ENCODE peak calls at places on chromosomes 13 and 19, in ten cellular contexts. R is kidney glomerular epithelial cell; S is activated CD8-positive, alpha-beta T cell treated with anti-CD3 and anti-CD28 coated beads for 36 hours; H is M059J; A is erythroblast; Y is activated CD8-positive, alpha-beta memory T cell treated with anti-CD3 and anti-CD28 coated beads for 48 hours; P is cardiac fibroblast; K is AG10803; U is stimulated activated CD8-positive, alpha-beta memory T cell treated with anti-CD3 and anti-CD28 coated beads, Interleukin-15, amount 100 ng/mL, for 24 hours; D is ELR. T is an unnamed sample.
A peak's percentile ranks its signal among the peaks of the same experiment; 100 is the strongest.

GRCh38 chr13:70237131-70237530 is 128.9 kb upstream of the KLHL1 start:
- DNase-seq in S (no peak), Y (no peak), U (no peak), D (peak; percentile 8), R (peak; percentile 15), H (no peak), P (no peak), A (no peak), K (no peak), T (no peak)

GRCh38 chr13:102903659-102904407 is 58.0 kb downstream of the ERCC5 start:
- DNase-seq in S (no peak), H (peak; percentile 10), R (peak; percentile 4), U (no peak), A (peak; percentile 16), D (peak; percentile 42), K (peak; percentile 12), Y (no peak), P (peak; percentile 28), T (no peak)

GRCh38 chr13:67588607-67589006 is 358.5 kb upstream of the PCDH9 start:
- DNase-seq in D (no peak), Y (no peak), K (no peak), H (no peak), A (no peak), U (no peak), R (no peak), P (no peak), S (no peak), T (no peak)

GRCh38 chr19:7778081-7778480 is 15.0 kb downstream of the CLEC4M start:
- DNase-seq in R (no peak), D (no peak), A (no peak), U (no peak), K (no peak), P (no peak), S (no peak), Y (no peak), H (no peak), T (no peak)

GRCh38 chr13:70668293-70668692 is 560.0 kb upstream of the KLHL1 start:
- DNase-seq in S (no peak), A (no peak), K (no peak), Y (no peak), R (no peak), H (no peak), D (peak; percentile 9), P (no peak), U (no peak), T (no peak)

GRCh38 chr13:98972627-98973026 is 5.2 kb downstream of the DOCK9 start:
- DNase-seq in Y (no peak), K (peak; percentile 60), H (peak; percentile 94), P (peak; percentile 54), A (no peak), S (no peak), R (peak; percentile 26), D (peak; percentile 96), U (no peak), T (no peak)

GRCh38 chr13:73195091-73195490 is 136.3 kb downstream of the KLF5 start:
- DNase-seq in S (no peak), R (no peak), K (no peak), P (no peak), H (no peak), D (no peak), A (no peak), Y (no peak), U (no peak), T (no peak)

GRCh38 chr19:16319466-16319865 is 5.2 kb upstream of the KLF2 start:
- DNase-seq in R (no peak), U (no peak), Y (no peak), H (no peak), A (no peak), K (peak; percentile 23), D (no peak), P (peak; percentile 65), S (peak; percentile 37), T (no peak)

GRCh38 chr19:9842834-9843625 is 7.9 kb downstream of the PIN1 start:
- DNase-seq in R (no peak), K (no peak), S (no peak), Y (no peak), P (no peak), U (no peak), D (no peak), A (no peak), H (no peak), T (no peak)

GRCh38 chr19:40959338-40959737 is 31.7 kb upstream of the CYP2B6 start:
- DNase-seq in H (no peak), U (no peak), R (no peak), A (no peak), D (no peak), S (no peak), P (no peak), Y (no peak), K (no peak), T (no peak)

GRCh38 chr13:63605403-63605802 is 2189.8 kb upstream of the PCDH20 start:
- DNase-seq in S (no peak), Y (no peak), H (no peak), P (no peak), A (no peak), U (no peak), R (no peak), K (no peak), D (no peak), T (no peak)

GRCh38 chr13:40697711-40698110 is 31.3 kb upstream of the FOXO1 start:
- DNase-seq in S (no peak), D (no peak), P (no peak), Y (no peak), U (no peak), K (no peak), A (no peak), R (no peak), H (no peak), T (no peak)

GRCh38 chr19:38210458-38210987 is 13.5 kb downstream of the DPF1 start:
- DNase-seq in K (no peak), P (peak; percentile 42), U (no peak), A (no peak), R (no peak), D (no peak), S (no peak), H (no peak), Y (no peak), T (peak; percentile 77)

GRCh38 chr19:45472557-45473365 is 5.0 kb downstream of the FOSB start:
- DNase-seq in A (no peak), D (no peak), R (no peak), S (no peak), K (peak; percentile 6), H (peak; percentile 50), Y (no peak), U (no peak), P (peak; percentile 57), T (no peak)

GRCh38 chr13:21610687-21611086 is 6.7 kb upstream of the MICU2 start:
- DNase-seq in P (no peak), H (no peak), A (no peak), R (no peak), K (no peak), S (no peak), Y (no peak), U (no peak), D (no peak), T (no peak)

GRCh38 chr13:23652909-23653726 is 82.9 kb downstream of the TNFRSF19 start:
- DNase-seq in Y (no peak), K (no peak), P (no peak), A (no peak), S (no peak), D (no peak), R (no peak), H (no peak), U (no peak), T (no peak)

GRCh38 chr13:98976941-98977340 is 923 bp downstream of the DOCK9 start:
- DNase-seq in K (peak; percentile 54), S (no peak), P (peak; percentile 45), H (no peak), U (no peak), D (peak; percentile 40), Y (no peak), R (peak; percentile 26), A (no peak), T (no peak)

GRCh38 chr13:74134777-74135305 is 637 bp upstream of the KLF12 start:
- DNase-seq in A (no peak), Y (peak; percentile 58), U (peak; percentile 33), K (no peak), R (peak; percentile 51), H (peak; percentile 63), P (peak; percentile 33), S (peak; percentile 85), D (peak; percentile 65), T (peak; percentile 74)

GRCh38 chr19:40192758-40193586 is 1.7 kb downstream of the MAP3K10 start:
- DNase-seq in S (no peak), Y (no peak), A (no peak), U (no peak), P (no peak), H (no peak), K (no peak), R (no peak), D (no peak), T (no peak)

GRCh38 chr19:33133438-33134031 is 1.6 kb downstream of the WDR88 start:
- DNase-seq in U (no peak), Y (no peak), S (no peak), H (peak; percentile 37), A (no peak), K (peak; percentile 31), D (no peak), P (peak; percentile 25), R (no peak), T (no peak)

GRCh38 chr19:29415507-29415906 is 110.3 kb upstream of the VSTM2B start:
- DNase-seq in K (no peak), D (no peak), U (no peak), S (no peak), Y (no peak), R (no peak), P (no peak), H (no peak), A (no peak), T (no peak)

GRCh38 chr13:99237981-99238662 is 20.1 kb downstream of the GPR18 start:
- DNase-seq in K (no peak), U (no peak), H (no peak), Y (no peak), S (peak; percentile 47), D (no peak), P (no peak), R (no peak), A (no peak), T (no peak)

GRCh38 chr19:58395220-58395978 is at the start of gene RNF225:
- DNase-seq in R (no peak), U (no peak), S (no peak), P (no peak), D (no peak), A (no peak), K (no peak), H (peak; percentile 33), Y (no peak), T (no peak)

GRCh38 chr19:54473071-54473941 is at the start of gene CDC42EP5:
- DNase-seq in R (no peak), A (no peak), H (no peak), Y (no peak), U (no peak), K (peak; percentile 90), D (peak; percentile 43), S (peak; percentile 51), P (peak; percentile 94), T (peak; percentile 91)

GRCh38 chr13:106232680-106233079 is 302.8 kb downstream of the EFNB2 start:
- DNase-seq in H (no peak), A (no peak), D (no peak), K (no peak), S (no peak), Y (no peak), P (peak; percentile 33), R (no peak), U (no peak), T (no peak)

GRCh38 chr13:48096670-48097069 is 1.8 kb upstream of the MED4 start:
- DNase-seq in P (no peak), H (no peak), R (no peak), S (no peak), D (no peak), K (no peak), U (no peak), Y (no peak), A (no peak), T (no peak)

GRCh38 chr13:82076421-82076820 is 1735.5 kb upstream of the SPRY2 start:
- DNase-seq in S (no peak), U (no peak), P (no peak), H (no peak), K (no peak), A (no peak), Y (no peak), D (no peak), R (no peak), T (no peak)